ENCODE peak calls at places on chromosomes 13 and 19, in six cellular contexts. W is NCI-H1417, K is psoas muscle, C is epithelial cell of prostate, O is anterior cingulate cortex, Q is right cardiac atrium. U is an unnamed sample.

GRCh38 chr13:54709546-54709945 is 1680.9 kb downstream of the OLFM4 start:
- DNase-seq in W (no peak), K (no peak), C (no peak), O (no peak), Q (no peak), U (no peak)

GRCh38 chr19:42488783-42489521 is 39.3 kb downstream of the CEACAM1 start:
- DNase-seq in W (no peak), K (no peak), C (no peak), O (no peak), Q (no peak), U (no peak)

GRCh38 chr19:3585301-3586123 is at the start of gene GIPC3:
- DNase-seq in W (peak; percentile 32), K (no peak), C (no peak), O (no peak), Q (no peak), U (no peak)

GRCh38 chr19:32154418-32154817 is 191.0 kb upstream of the ZNF507 start:
- DNase-seq in W (no peak), K (no peak), C (no peak), O (no peak), Q (no peak), U (no peak)

GRCh38 chr13:94129490-94129894 is 350.0 kb downstream of the DCT start:
- DNase-seq in W (no peak), K (no peak), C (no peak), O (no peak), Q (no peak), U (no peak)

GRCh38 chr13:109336730-109337129 is 449.7 kb downstream of the IRS2 start:
- DNase-seq in W (no peak), K (no peak), C (no peak), O (no peak), Q (no peak), U (no peak)

GRCh38 chr19:56114711-56115110 is 6.4 kb downstream of the ZNF787 start:
- DNase-seq in W (no peak), K (no peak), C (no peak), O (no peak), Q (no peak), U (no peak)

GRCh38 chr13:41746259-41746658 is 214.7 kb downstream of the VWA8 start:
- DNase-seq in W (no peak), K (no peak), C (peak; percentile 2), O (no peak), Q (no peak), U (no peak)

GRCh38 chr19:4567584-4568071 is 8.1 kb upstream of the SEMA6B start:
- DNase-seq in W (peak; percentile 35), K (peak; percentile 71), C (no peak), O (no peak), Q (peak; percentile 72), U (no peak)

GRCh38 chr19:36685835-36686234 is 1.6 kb upstream of the ZNF567 start:
- DNase-seq in W (no peak), K (no peak), C (no peak), O (no peak), Q (no peak), U (no peak)

GRCh38 chr13:114104626-114105350 is 27.6 kb downstream of the RASA3 start:
- DNase-seq in W (no peak), K (peak; percentile 8), C (no peak), O (no peak), Q (no peak), U (peak; percentile 15)

U was measured in uterus.